ENCODE peak calls at places on chromosome 15, in ten cellular contexts. W, C, I, E, T, L, N, A, P and G are unnamed samples.
A peak's percentile ranks its signal among the peaks of the same experiment; 100 is the strongest.

GRCh38 chr15:25171111-25171811 is 216.5 kb downstream of the SNRPN start:
- DNase-seq in W (no peak), C (no peak), I (no peak), E (peak; percentile 8), T (no peak), L (peak; percentile 14), N (no peak), A (peak; percentile 8), P (peak; percentile 3), G (no peak)

GRCh38 chr15:43920815-43921214 is 94.0 kb downstream of the WDR76 start:
- DNase-seq in W (no peak), C (no peak), I (no peak), E (no peak), T (peak; percentile 61), L (no peak), N (no peak), A (no peak), P (no peak), G (no peak)

GRCh38 chr15:70289191-70289955 is 191.7 kb upstream of the TLE3 start:
- DNase-seq in W (no peak), C (peak; percentile 31), I (no peak), E (no peak), T (no peak), L (no peak), N (peak; percentile 61), A (no peak), P (peak; percentile 79), G (no peak)

GRCh38 chr15:58346361-58346760 is 85.4 kb upstream of the LIPC start:
- DNase-seq in W (no peak), C (peak; percentile 81), I (peak; percentile 45), E (no peak), T (peak; percentile 55), L (no peak), N (peak; percentile 82), A (no peak), P (no peak), G (no peak)

GRCh38 chr15:96948981-96949380 is 618.5 kb downstream of the NR2F2 start:
- DNase-seq in W (no peak), C (no peak), I (no peak), E (no peak), T (no peak), L (no peak), N (no peak), A (no peak), P (no peak), G (no peak)

GRCh38 chr15:93422476-93422875 is 333.5 kb upstream of the RGMA start:
- DNase-seq in W (no peak), C (no peak), I (no peak), E (no peak), T (no peak), L (no peak), N (no peak), A (no peak), P (no peak), G (no peak)

GRCh38 chr15:52496776-52497470 is 31.8 kb downstream of the MYO5A start:
- DNase-seq in W (no peak), C (peak; percentile 68), I (peak; percentile 91), E (no peak), T (no peak), L (no peak), N (peak; percentile 72), A (no peak), P (no peak), G (peak; percentile 37)

GRCh38 chr15:71079208-71080044 is 35.8 kb upstream of the THSD4 start:
- DNase-seq in W (no peak), C (peak; percentile 95), I (peak; percentile 90), E (peak; percentile 29), T (peak; percentile 47), L (peak; percentile 77), N (peak; percentile 96), A (no peak), P (peak; percentile 29), G (peak; percentile 64)

GRCh38 chr15:90086868-90087268 is 15.4 kb downstream of the IDH2 start:
- DNase-seq in W (no peak), C (peak; percentile 68), I (peak; percentile 43), E (no peak), T (no peak), L (peak; percentile 63), N (peak; percentile 63), A (no peak), P (no peak), G (no peak)

GRCh38 chr15:78804391-78804792 is 6.9 kb downstream of the ADAMTS7 start:
- DNase-seq in W (no peak), C (no peak), I (no peak), E (peak; percentile 54), T (no peak), L (no peak), N (no peak), A (no peak), P (no peak), G (no peak)

GRCh38 chr15:68389041-68389930 is 42.7 kb downstream of the ITGA11 start:
- DNase-seq in W (no peak), C (no peak), I (no peak), E (no peak), T (no peak), L (no peak), N (no peak), A (peak; percentile 6), P (peak; percentile 2), G (no peak)

GRCh38 chr15:94164202-94164807 is 67.1 kb upstream of the MCTP2 start:
- DNase-seq in W (peak; percentile 36), C (peak; percentile 78), I (peak; percentile 60), E (no peak), T (peak; percentile 27), L (peak; percentile 78), N (peak; percentile 63), A (peak; percentile 32), P (peak; percentile 65), G (no peak)

DNA sequence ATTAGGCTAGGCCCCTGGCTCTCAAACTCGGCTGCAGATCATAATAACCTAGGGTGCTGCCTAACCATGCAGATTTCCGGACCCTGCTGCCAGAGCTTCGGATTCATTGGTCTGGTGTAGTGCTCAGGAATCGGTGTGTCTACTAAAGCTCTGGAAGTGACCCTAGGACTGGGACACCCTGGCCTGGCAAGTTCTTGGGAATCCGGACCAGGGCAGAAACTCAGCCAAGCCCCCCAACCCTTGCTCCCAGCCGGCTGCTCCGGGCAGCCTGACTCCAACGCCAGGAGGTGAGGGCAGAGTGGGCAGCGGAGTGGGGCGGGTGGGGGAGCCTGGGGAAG is 23.0 kb downstream of the IGDCC3 start:
- DNase-seq in W (no peak), C (no peak), I (no peak), E (no peak), T (no peak), L (no peak), N (no peak), A (no peak), P (no peak), G (no peak)
- H3K4me3 ChIP-seq in W (no peak overlapping the region), C (no peak overlapping the region), I (no peak overlapping the region), E (peak overlapping the region; percentile 67), T (no peak overlapping the region), L (no peak overlapping the region), N (no peak overlapping the region), A (no peak overlapping the region), P (no peak overlapping the region), G (no peak overlapping the region)

DNA sequence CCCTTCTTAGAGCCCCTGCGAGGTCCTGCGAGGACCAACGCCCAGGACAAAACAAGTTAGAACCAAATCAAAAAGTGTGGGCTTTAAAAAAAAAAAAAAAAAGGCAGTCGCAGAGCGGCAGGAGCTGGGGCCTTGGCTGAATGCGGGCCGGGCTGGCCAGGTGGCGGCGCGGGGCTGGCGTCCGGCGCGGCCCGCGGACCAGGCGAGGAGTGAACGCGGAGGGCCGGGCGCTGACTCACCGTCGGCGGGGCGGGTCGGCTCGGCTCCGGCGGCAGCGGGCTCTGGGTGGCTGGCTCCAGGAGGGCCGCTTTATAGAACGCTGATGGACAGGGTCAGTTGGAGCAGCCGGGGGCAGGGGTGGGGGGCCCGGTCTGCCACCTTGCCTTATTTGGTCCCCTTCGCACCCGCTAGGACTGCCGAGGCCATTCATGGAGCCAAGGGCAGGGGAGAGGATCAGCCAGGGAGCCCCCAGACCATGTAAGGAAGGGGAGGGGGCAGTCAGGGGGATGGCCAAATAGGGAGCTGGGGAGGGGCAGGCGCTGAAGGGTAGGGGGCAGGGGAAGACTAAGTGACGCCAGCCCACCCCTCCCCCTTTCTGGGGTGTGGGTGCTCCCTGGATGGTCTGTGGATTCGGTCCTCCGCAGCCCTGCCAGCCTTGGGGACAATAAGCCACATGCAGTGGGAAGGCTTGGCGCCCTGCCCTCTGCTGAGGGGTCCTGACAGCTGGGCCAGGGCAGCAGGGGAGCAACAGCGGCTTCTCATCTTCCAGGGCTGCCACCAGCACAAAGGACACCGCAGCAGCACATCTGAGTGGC is at the start of gene ACTC1:
- DNase-seq in W (no peak), C (peak; percentile 53), I (peak; percentile 21), E (peak; percentile 78), T (no peak), L (no peak), N (peak; percentile 89), A (no peak), P (peak; percentile 56), G (no peak)
- H3K4me3 ChIP-seq in W (no peak within 1 kb of the TSS), C (peak within 1 kb of the TSS; percentile 49), I (no peak within 1 kb of the TSS), E (peak within 1 kb of the TSS; percentile 71), T (peak within 1 kb of the TSS; percentile 24), L (no peak within 1 kb of the TSS), N (peak within 1 kb of the TSS; percentile 62), A (peak within 1 kb of the TSS; percentile 20), P (no peak within 1 kb of the TSS), G (peak within 1 kb of the TSS; percentile 49)

GRCh38 chr15:66936864-66937245 is 128.5 kb upstream of the SMAD3 start:
- DNase-seq in W (no peak), C (no peak), I (no peak), E (no peak), T (no peak), L (no peak), N (peak; percentile 20), A (no peak), P (no peak), G (no peak)
- H3K4me3 ChIP-seq in W (no peak overlapping the region), C (no peak overlapping the region), I (no peak overlapping the region), E (peak overlapping the region; percentile 57), T (no peak overlapping the region), L (no peak overlapping the region), N (peak overlapping the region; percentile 68), A (peak overlapping the region; percentile 36), P (no peak overlapping the region), G (peak overlapping the region; percentile 31)

GRCh38 chr15:89077750-89078149 is 10.5 kb upstream of the ABHD2 start:
- DNase-seq in W (no peak), C (no peak), I (no peak), E (no peak), T (no peak), L (no peak), N (no peak), A (no peak), P (no peak), G (no peak)

GRCh38 chr15:89075121-89075640 is 13.1 kb upstream of the ABHD2 start:
- DNase-seq in W (no peak), C (no peak), I (peak; percentile 83), E (no peak), T (no peak), L (no peak), N (no peak), A (no peak), P (no peak), G (no peak)

GRCh38 chr15:89074402-89075012 is 13.7 kb upstream of the ABHD2 start:
- DNase-seq in W (no peak), C (no peak), I (no peak), E (no peak), T (no peak), L (no peak), N (no peak), A (no peak), P (no peak), G (no peak)

GRCh38 chr15:89078831-89079810 is 9.1 kb upstream of the ABHD2 start:
- DNase-seq in W (no peak), C (no peak), I (no peak), E (no peak), T (no peak), L (no peak), N (no peak), A (no peak), P (no peak), G (no peak)

GRCh38 chr15:89075846-89076245 is 12.4 kb upstream of the ABHD2 start:
- DNase-seq in W (no peak), C (no peak), I (no peak), E (no peak), T (no peak), L (no peak), N (no peak), A (no peak), P (no peak), G (no peak)
- H3K4me3 ChIP-seq in W (no peak overlapping the region), C (no peak overlapping the region), I (no peak overlapping the region), E (no peak overlapping the region), T (no peak overlapping the region), L (no peak overlapping the region), N (no peak overlapping the region), A (no peak overlapping the region), P (no peak overlapping the region), G (no peak overlapping the region)